ENCODE peak calls at places on chromosome 16, in seven cellular contexts. I is astrocyte of the cerebellum; Z is AG08395; F is Calu3; E is renal cortical epithelial cell; S is GF-D8; D is activated effector memory CD4-positive, alpha-beta T cell treated with anti-CD3 and anti-CD28 coated beads, Interleukin-2, amount 50 U/mL, for 16 hours. P is an unnamed sample.

GRCh38 chr16:48117217-48118105 is 38.3 kb downstream of the ABCC12 start:
- DNase-seq in S (no peak), D (peak), I (no peak), Z (peak), E (no peak), F (peak), P (no peak)

GRCh38 chr16:89049484-89050118 is 44.1 kb upstream of the ACSF3 start:
- DNase-seq in D (no peak), F (no peak), I (no peak), S (no peak), Z (no peak), E (no peak), P (no peak)

GRCh38 chr16:31496670-31497069 is 11.5 kb downstream of the RUSF1 start:
- DNase-seq in D (no peak), E (no peak), S (no peak), F (no peak), I (no peak), Z (no peak), P (no peak)

GRCh38 chr16:81515281-81515680 is 70.7 kb downstream of the CMIP start:
- DNase-seq in E (no peak), F (no peak), D (no peak), I (no peak), S (no peak), Z (no peak), P (no peak)

GRCh38 chr16:29777576-29778360 is at the start of gene ZG16:
- DNase-seq in Z (no peak), S (no peak), I (no peak), D (no peak), F (no peak), E (no peak), P (no peak)

GRCh38 chr16:83967838-83968482 is at the start of gene NECAB2:
- DNase-seq in E (no peak), F (peak), Z (peak), D (no peak), I (no peak), S (no peak), P (no peak)

GRCh38 chr16:50719401-50720337 is 22.2 kb upstream of the CYLD start:
- DNase-seq in I (no peak), F (peak), E (no peak), Z (no peak), D (no peak), S (no peak), P (no peak)

GRCh38 chr16:89546781-89547180 is 13.7 kb upstream of the RPL13 start:
- DNase-seq in I (no peak), D (no peak), F (no peak), Z (no peak), S (no peak), E (no peak), P (no peak)

GRCh38 chr16:53502331-53503269 is at the start of gene AKTIP:
- DNase-seq in Z (no peak), F (peak), D (peak), I (no peak), E (peak), S (no peak), P (no peak)

GRCh38 chr16:63461248-63461841 is 1425.1 kb upstream of the CDH8 start:
- DNase-seq in E (peak), I (peak), F (no peak), S (no peak), Z (peak), D (no peak), P (no peak)

GRCh38 chr16:24841291-24841690 is 4.5 kb upstream of the SLC5A11 start:
- DNase-seq in I (no peak), D (no peak), Z (no peak), F (no peak), S (no peak), E (no peak), P (no peak)

GRCh38 chr16:32116080-32116479 is 137.0 kb upstream of the TP53TG3D start:
- DNase-seq in Z (no peak), E (no peak), F (no peak), S (no peak), I (no peak), D (peak), P (no peak)

GRCh38 chr16:58582971-58583765 is 46.5 kb downstream of the CNOT1 start:
- DNase-seq in S (no peak), F (no peak), D (no peak), Z (no peak), E (no peak), I (peak), P (no peak)

GRCh38 chr16:468072-468821 is 42.8 kb downstream of the RAB11FIP3 start:
- DNase-seq in D (no peak), E (no peak), Z (no peak), F (no peak), I (no peak), S (no peak), P (no peak)

GRCh38 chr16:71826533-71827017 is 17.9 kb upstream of the AP1G1 start:
- DNase-seq in I (no peak), Z (no peak), E (no peak), S (no peak), F (no peak), D (no peak), P (no peak)

GRCh38 chr16:88503771-88504488 is 50.9 kb downstream of the ZFPM1 start:
- DNase-seq in F (no peak), I (no peak), D (no peak), E (no peak), Z (no peak), S (no peak), P (no peak)

GRCh38 chr16:74297296-74297665 is 667 bp downstream of the PSMD7 start:
- DNase-seq in D (peak), F (peak), E (no peak), Z (peak), I (no peak), S (no peak), P (no peak)

GRCh38 chr16:67801889-67802288 is 4.5 kb downstream of the RANBP10 start:
- DNase-seq in E (no peak), S (no peak), D (peak), I (no peak), F (no peak), Z (no peak), P (no peak)

GRCh38 chr16:56970934-56971767 is 9.4 kb downstream of the CETP start:
- DNase-seq in I (no peak), Z (peak), D (no peak), E (no peak), S (no peak), F (no peak), P (peak)

GRCh38 chr16:4183258-4184037 is 58.4 kb downstream of the SRL start:
- DNase-seq in I (peak), S (peak), D (peak), E (peak), F (peak), Z (peak), P (peak)

GRCh38 chr16:27281285-27281684 is 12.7 kb upstream of the NSMCE1 start:
- DNase-seq in E (no peak), F (no peak), S (no peak), Z (no peak), D (no peak), I (no peak), P (no peak)

GRCh38 chr16:88084881-88085280 is 133.6 kb downstream of the BANP start:
- DNase-seq in F (no peak), S (no peak), D (no peak), Z (peak), I (no peak), E (no peak), P (no peak)

GRCh38 chr16:1584926-1585487 is 26.9 kb downstream of the IFT140 start:
- DNase-seq in F (no peak), E (no peak), S (no peak), Z (no peak), I (no peak), D (no peak), P (no peak)

GRCh38 chr16:87066695-87067556 is 250.3 kb downstream of the C16orf95 start:
- DNase-seq in Z (no peak), I (no peak), E (no peak), F (no peak), S (no peak), D (no peak), P (no peak)

GRCh38 chr16:79042886-79043285 is 557.7 kb downstream of the MAF start:
- DNase-seq in F (no peak), E (no peak), I (no peak), D (peak), Z (no peak), S (no peak), P (peak)

GRCh38 chr16:13083687-13084086 is 182.3 kb downstream of the SHISA9 start:
- DNase-seq in F (no peak), S (no peak), Z (no peak), D (no peak), I (peak), E (peak), P (no peak)

GRCh38 chr16:31487076-31487719 is 4.3 kb downstream of the SLC5A2 start:
- DNase-seq in D (no peak), E (no peak), F (no peak), Z (no peak), I (no peak), S (no peak), P (no peak)

GRCh38 chr16:1444730-1445517 is 568 bp upstream of the CCDC154 start:
- DNase-seq in D (no peak), F (no peak), E (no peak), Z (no peak), I (no peak), S (no peak), P (no peak)

GRCh38 chr16:28291651-28292626 is at the start of gene SBK1:
- DNase-seq in E (peak), Z (peak), F (peak), D (peak), I (no peak), S (no peak), P (peak)

GRCh38 chr16:83899272-83899897 is 470 bp downstream of the MLYCD start:
- DNase-seq in I (no peak), E (peak), D (peak), Z (peak), F (peak), S (peak), P (peak)

GRCh38 chr16:649646-650045 is 481 bp downstream of the WDR90 start:
- DNase-seq in E (no peak), Z (peak), I (no peak), F (no peak), D (peak), S (no peak), P (no peak)

GRCh38 chr16:62022688-62023087 is 13.6 kb downstream of the CDH8 start:
- DNase-seq in S (no peak), E (no peak), D (no peak), F (no peak), I (no peak), Z (no peak), P (no peak)

GRCh38 chr16:51875834-51876725 is 670.9 kb downstream of the TOX3 start:
- DNase-seq in Z (no peak), E (no peak), S (no peak), I (no peak), D (no peak), F (no peak), P (no peak)

GRCh38 chr16:21001262-21001661 is 100.7 kb downstream of the LYRM1 start:
- DNase-seq in Z (peak), S (no peak), I (no peak), F (peak), E (peak), D (no peak), P (no peak)